ENCODE peak calls at places on chromosomes 16 and 17, in four cellular contexts. Q, N, W and F are unnamed samples.

GRCh38 chr17:28867276-28867675 is 12.5 kb downstream of the ERAL1 start:
- DNase-seq in N (no peak), Q (no peak), W (no peak), F (no peak)

GRCh38 chr16:87053016-87053982 is 263.9 kb downstream of the C16orf95 start:
- DNase-seq in N (no peak), Q (no peak), W (no peak), F (no peak)

GRCh38 chr16:81488687-81489411 is 44.2 kb downstream of the CMIP start:
- DNase-seq in N (no peak), Q (no peak), W (no peak), F (no peak)

GRCh38 chr17:3472137-3472536 is 518 bp upstream of the SPATA22 start:
- DNase-seq in N (no peak), Q (no peak), W (no peak), F (no peak)

GRCh38 chr17:57356153-57356721 is 99.9 kb downstream of the MSI2 start:
- DNase-seq in Q (no peak), N (no peak), W (no peak), F (no peak)

GRCh38 chr16:73365010-73365409 is 317.1 kb upstream of the ZFHX3 start:
- DNase-seq in N (no peak), Q (no peak), W (no peak), F (no peak)

GRCh38 chr16:81480856-81481821 is 36.5 kb downstream of the CMIP start:
- DNase-seq in W (no peak), N (no peak), Q (peak), F (no peak)

GRCh38 chr16:12340151-12340733 is 363.7 kb downstream of the SNX29 start:
- DNase-seq in N (no peak), W (peak), Q (peak), F (peak)

GRCh38 chr16:19840524-19841110 is 44.0 kb downstream of the GPRC5B start:
- DNase-seq in W (no peak), N (no peak), Q (no peak), F (no peak)

GRCh38 chr17:30116661-30117547 is at the start of gene NSRP1:
- DNase-seq in Q (peak), N (peak), W (peak), F (peak)

GRCh38 chr16:30659507-30660423 is 1.5 kb downstream of the FBRS start:
- DNase-seq in Q (no peak), W (no peak), N (no peak), F (no peak)

GRCh38 chr16:57970971-57971370 is at the start of gene CNGB1:
- DNase-seq in N (no peak), Q (no peak), W (no peak), F (no peak)

GRCh38 chr16:56939801-56940200 is 7.9 kb downstream of the HERPUD1 start:
- DNase-seq in W (no peak), Q (no peak), N (no peak), F (no peak)

GRCh38 chr17:45230410-45230786 is 8.7 kb downstream of the FMNL1 start:
- DNase-seq in N (no peak), W (no peak), Q (no peak), F (no peak)